ENCODE peak calls at places on chromosome 15, in six cellular contexts. V is neural progenitor cell, I is body of pancreas, K is aorta, Y is fibroblast of lung, L is psoas muscle. X is an unnamed sample. For H3K4me1 and H3K36me3, the result is how much of the 10 kb centered on the place peaks cover.

GRCh38 chr15:48433226-48433886 is 102.1 kb downstream of the DUT start:
- DNase-seq in V (no peak), I (no peak), K (no peak), Y (peak), L (no peak), X (no peak)

GRCh38 chr15:35444557-35445204 is 101.3 kb downstream of the DPH6 start:
- DNase-seq in V (peak), I (no peak), K (no peak), Y (peak), L (no peak), X (no peak)

GRCh38 chr15:51846463-51847230 is 17.2 kb downstream of the TMOD3 start:
- DNase-seq in V (no peak), I (no peak), K (no peak), Y (peak), L (no peak), X (no peak)

GRCh38 chr15:69976366-69976994 is 121.2 kb downstream of the TLE3 start:
- DNase-seq in V (peak), I (peak), K (no peak), Y (peak), L (no peak), X (peak)

GRCh38 chr15:65979316-65979715 is 110.0 kb downstream of the RAB11A start:
- DNase-seq in V (no peak), I (no peak), K (peak), Y (no peak), L (no peak), X (no peak)

GRCh38 chr15:52306270-52306669 is 10.7 kb upstream of the MYO5C start:
- DNase-seq in V (no peak), I (no peak), K (no peak), Y (peak), L (no peak), X (no peak)

GRCh38 chr15:92616621-92617179 is 38.9 kb downstream of the FAM174B start:
- DNase-seq in V (no peak), I (no peak), K (no peak), Y (peak), L (peak), X (no peak)

GRCh38 chr15:90465930-90466567 is 63.7 kb upstream of the CRTC3 start:
- DNase-seq in V (no peak), I (no peak), K (no peak), Y (no peak), L (no peak), X (no peak)

GRCh38 chr15:47516576-47517371 is 200.5 kb upstream of the SEMA6D start:
- DNase-seq in V (no peak), I (no peak), K (no peak), Y (peak), L (no peak), X (no peak)

GRCh38 chr15:70582143-70582945 is 181.0 kb downstream of the UACA start:
- DNase-seq in V (no peak), I (no peak), K (peak), Y (peak), L (no peak), X (no peak)

GRCh38 chr15:55164284-55164683 is 32.5 kb downstream of the RSL24D1 start:
- DNase-seq in V (no peak), I (peak), K (no peak), Y (no peak), L (no peak), X (no peak)

GRCh38 chr15:45307230-45307924 is 55.3 kb downstream of the SLC28A2 start:
- DNase-seq in V (peak), I (no peak), K (no peak), Y (peak), L (no peak), X (peak)

DNA sequence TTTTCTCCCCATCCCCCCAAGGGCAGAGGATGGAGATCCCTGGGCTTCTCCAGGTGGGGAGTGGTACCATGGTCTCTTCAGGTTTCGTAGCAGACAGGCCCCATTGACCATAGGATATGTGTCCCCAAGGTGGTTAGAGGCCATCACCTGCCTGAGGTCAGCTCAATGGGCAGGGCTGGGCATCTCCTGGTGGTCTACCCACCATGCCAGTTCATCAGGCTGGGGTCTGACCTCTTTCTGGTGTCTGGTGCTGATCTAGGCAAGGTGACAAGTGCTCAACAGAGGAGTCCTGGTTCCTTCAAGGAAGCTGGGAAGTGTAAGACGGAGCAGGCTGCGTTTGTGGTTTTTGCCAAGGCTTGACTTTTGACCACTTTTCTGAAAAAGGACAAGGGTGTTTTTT is 71.4 kb downstream of the SMAD3 start:
- DNase-seq in V (no peak), I (no peak), K (no peak), Y (no peak), L (no peak), X (no peak)
- H3K4me3 ChIP-seq in V (no peak), I (no peak), K (no peak), Y (no peak), L (no peak), X (no peak)

DNA sequence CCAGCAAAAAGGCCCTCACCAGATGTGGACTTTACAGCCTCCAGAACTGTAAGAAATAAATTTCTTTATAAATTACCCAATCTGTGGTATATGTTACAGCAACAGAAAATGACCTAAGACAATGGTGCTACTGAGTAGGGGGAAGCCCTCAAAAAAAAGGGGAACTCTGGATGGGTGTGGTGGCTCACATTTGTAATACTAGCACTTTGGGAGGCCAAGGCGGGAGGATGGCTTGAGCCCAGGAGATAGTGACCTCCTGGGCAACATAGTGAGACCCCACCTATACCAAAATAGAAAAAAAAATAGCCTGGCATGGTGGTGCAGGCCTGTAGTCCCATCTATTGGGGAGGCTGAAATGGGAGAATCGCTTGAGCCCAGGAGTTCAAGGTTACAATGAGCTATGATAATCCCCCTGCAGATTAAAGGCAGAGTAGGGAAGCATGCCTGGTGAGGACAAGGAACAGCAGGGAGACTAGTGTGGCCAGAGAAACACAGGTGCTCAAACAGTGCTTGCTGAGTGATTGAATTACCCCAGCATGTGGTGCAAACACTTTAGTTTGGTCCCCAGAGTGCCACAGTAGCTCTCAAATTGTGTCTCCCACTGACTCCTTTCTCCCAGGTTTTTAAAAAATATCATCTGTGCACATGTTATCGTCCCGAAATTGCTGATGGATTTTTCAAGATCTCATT is 13.9 kb upstream of the USP3 start:
- DNase-seq in V (no peak), I (no peak), K (no peak), Y (no peak), L (no peak), X (no peak)
- H3K4me1 ChIP-seq in V (under half), I (under half), K (under half), Y (under half), L (under half), X (under half)

DNA sequence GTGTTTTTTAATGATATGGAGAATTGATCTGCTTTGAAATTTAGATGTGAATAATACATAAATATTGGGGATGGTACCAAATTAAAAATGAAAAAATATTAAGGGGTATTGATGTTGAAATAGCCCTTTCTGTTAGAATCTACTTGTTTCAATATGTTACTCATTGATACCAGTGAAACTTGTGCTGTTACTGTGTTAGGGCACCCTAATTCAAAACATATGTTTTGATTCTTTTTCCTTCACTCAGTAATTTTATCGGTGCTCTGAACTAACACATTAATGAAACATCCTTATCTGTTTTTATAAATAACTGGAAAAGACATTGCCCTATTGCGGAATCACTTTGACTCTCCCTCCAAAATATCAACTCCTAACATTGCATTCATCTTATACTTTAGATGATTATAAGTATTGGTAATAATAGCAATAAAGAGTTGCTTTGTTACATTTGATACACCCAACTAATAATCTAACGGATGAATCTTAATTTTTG is 52.0 kb upstream of the CCNB2 start:
- DNase-seq in V (no peak), I (no peak), K (no peak), Y (no peak), L (no peak), X (no peak)
- H3K36me3 ChIP-seq in V (under half), I (under half), K (under half), Y (under half), L (under half), X (under half)

GRCh38 chr15:96336643-96337353 is 6.3 kb downstream of the NR2F2 start:
- DNase-seq in V (peak), I (peak), K (no peak), Y (peak), L (no peak), X (no peak)
- H3K4me3 ChIP-seq in V (peak), I (peak), K (peak), Y (peak), L (peak), X (no peak)